ENCODE peak calls at places on chromosomes 11 and 22, in nine cellular contexts. V is nephron progenitor cell; O is central memory CD8-positive, alpha-beta T cell; H is ACHN; B is frontal cortex; U is posterior vena cava; I is A549; D is epithelial cell of proximal tubule; A is stimulated activated CD4-positive, alpha-beta T cell treated with anti-CD3 and anti-CD28 coated beads, Interleukin-12 subunit alpha, Interleukin-12 subunit beta, amount 100 ng/mL, for 48 hours. T is an unnamed sample.

GRCh38 chr11:27213232-27213660 is 149.8 kb downstream of the CCDC34 start:
- DNase-seq in A (no peak), B (no peak), U (no peak), O (no peak), I (no peak), V (no peak), D (no peak), H (no peak), T (no peak)

GRCh38 chr11:93567406-93567819 is 24.2 kb upstream of the SMCO4 start:
- DNase-seq in H (no peak), V (no peak), B (no peak), O (no peak), A (no peak), I (no peak), D (no peak), U (peak), T (peak)

GRCh38 chr22:37485006-37485713 is 1.0 kb downstream of the MFNG start:
- DNase-seq in O (peak), A (peak), H (no peak), V (no peak), U (peak), B (no peak), D (no peak), I (no peak), T (no peak)

GRCh38 chr11:35134403-35135126 is 4.4 kb upstream of the CD44 start:
- DNase-seq in H (no peak), A (no peak), I (no peak), U (no peak), B (no peak), V (no peak), O (no peak), D (no peak), T (no peak)

GRCh38 chr22:19597399-19597735 is 73.2 kb upstream of the CLDN5 start:
- DNase-seq in U (no peak), A (no peak), B (no peak), I (no peak), O (no peak), D (no peak), V (no peak), H (no peak), T (no peak)

GRCh38 chr11:69884286-69884685 is 65.1 kb upstream of the FGF3 start:
- DNase-seq in V (no peak), B (no peak), I (no peak), U (no peak), H (no peak), A (no peak), D (no peak), O (no peak), T (no peak)

GRCh38 chr11:3101921-3102640 is 44.9 kb upstream of the CARS1 start:
- DNase-seq in A (no peak), D (no peak), I (no peak), V (no peak), H (no peak), O (no peak), B (no peak), U (peak), T (no peak)

GRCh38 chr11:14907411-14908213 is 15.6 kb upstream of the CYP2R1 start:
- DNase-seq in V (peak), H (peak), O (peak), A (peak), B (no peak), D (no peak), U (peak), I (peak), T (peak)

GRCh38 chr22:26428515-26429457 is at the start of gene ASPHD2:
- DNase-seq in B (peak), O (peak), D (peak), V (peak), A (peak), H (peak), I (peak), U (peak), T (peak)

T was measured in uterus.